ENCODE peak calls at places on chromosomes 13 and 19, in six cellular contexts. S, H, P, O, I and T are unnamed samples.

GRCh38 chr19:43768273-43769050 is 12.3 kb downstream of the KCNN4 start:
- DNase-seq in S (no peak), H (peak; percentile 36), P (no peak), O (no peak), I (no peak), T (no peak)

GRCh38 chr13:46995874-46996273 is 99.0 kb upstream of the HTR2A start:
- DNase-seq in S (no peak), H (no peak), P (no peak), O (no peak), I (no peak), T (no peak)

GRCh38 chr13:113428469-113428865 is 24.8 kb downstream of the ADPRHL1 start:
- DNase-seq in S (no peak), H (no peak), P (no peak), O (no peak), I (no peak), T (no peak)

GRCh38 chr13:26811636-26812035 is 51.0 kb upstream of the GPR12 start:
- DNase-seq in S (no peak), H (no peak), P (no peak), O (no peak), I (no peak), T (no peak)

GRCh38 chr19:10911579-10912363 is 16.7 kb downstream of the YIPF2 start:
- DNase-seq in S (no peak), H (no peak), P (peak; percentile 23), O (no peak), I (no peak), T (no peak)

GRCh38 chr13:34044660-34045080 is 226.7 kb downstream of the RFC3 start:
- DNase-seq in S (peak; percentile 33), H (peak; percentile 63), P (no peak), O (no peak), I (no peak), T (peak; percentile 97)

GRCh38 chr13:30870049-30870884 is 35.8 kb upstream of the MEDAG start:
- DNase-seq in S (peak; percentile 100), H (peak; percentile 99), P (peak; percentile 86), O (no peak), I (peak; percentile 93), T (peak; percentile 28)

GRCh38 chr13:37364024-37364423 is 234.5 kb downstream of the POSTN start:
- DNase-seq in S (no peak), H (peak; percentile 64), P (no peak), O (no peak), I (no peak), T (no peak)

GRCh38 chr13:112204881-112205327 is 138.0 kb downstream of the SOX1 start:
- DNase-seq in S (no peak), H (no peak), P (no peak), O (no peak), I (no peak), T (no peak)

GRCh38 chr13:94595006-94595942 is 678 bp downstream of the TGDS start:
- DNase-seq in S (peak; percentile 30), H (peak; percentile 21), P (peak; percentile 11), O (no peak), I (no peak), T (peak; percentile 3)

GRCh38 chr19:33301011-33301899 is 1.1 kb downstream of the CEBPA start:
- DNase-seq in S (no peak), H (peak; percentile 14), P (no peak), O (no peak), I (no peak), T (no peak)

GRCh38 chr13:98930014-98930625 is 47.7 kb downstream of the DOCK9 start:
- DNase-seq in S (no peak), H (no peak), P (no peak), O (no peak), I (no peak), T (no peak)

GRCh38 chr19:42191855-42192254 is 25.6 kb downstream of the DEDD2 start:
- DNase-seq in S (peak; percentile 84), H (peak; percentile 45), P (peak; percentile 67), O (no peak), I (no peak), T (peak; percentile 85)

GRCh38 chr19:50202399-50202798 is 1.0 kb upstream of the MYH14 start:
- DNase-seq in S (no peak), H (no peak), P (no peak), O (no peak), I (no peak), T (no peak)

GRCh38 chr19:50230379-50231351 is 27.2 kb downstream of the MYH14 start:
- DNase-seq in S (no peak), H (no peak), P (no peak), O (peak; percentile 44), I (no peak), T (no peak)

GRCh38 chr13:53382008-53382407 is 353.4 kb downstream of the OLFM4 start:
- DNase-seq in S (no peak), H (no peak), P (no peak), O (no peak), I (no peak), T (no peak)

GRCh38 chr13:41587490-41587889 is 130.1 kb downstream of the RGCC start:
- DNase-seq in S (no peak), H (no peak), P (no peak), O (no peak), I (no peak), T (no peak)

GRCh38 chr13:36288794-36289391 is 8.7 kb downstream of the CCDC169 start:
- DNase-seq in S (no peak), H (no peak), P (no peak), O (no peak), I (no peak), T (no peak)

GRCh38 chr13:98397221-98397620 is 179.7 kb downstream of the STK24 start:
- DNase-seq in S (peak; percentile 40), H (peak; percentile 35), P (no peak), O (no peak), I (no peak), T (no peak)

GRCh38 chr19:19444694-19445155 is 39.2 kb downstream of the GATAD2A start:
- DNase-seq in S (peak; percentile 36), H (peak; percentile 43), P (no peak), O (no peak), I (no peak), T (no peak)

GRCh38 chr19:6459356-6460098 is at the start of gene SLC25A23:
- DNase-seq in S (peak; percentile 64), H (peak; percentile 83), P (peak; percentile 77), O (peak; percentile 33), I (peak; percentile 44), T (no peak)

GRCh38 chr19:18225355-18225701 is 910 bp downstream of the PDE4C start:
- DNase-seq in S (no peak), H (no peak), P (no peak), O (no peak), I (no peak), T (no peak)
- H3K4me1 ChIP-seq in S (peaks cover 7% of the 10 kb centered on the region), H (no peaks in the 10 kb centered on the region), P (peaks cover 3% of the 10 kb centered on the region), O (no peaks in the 10 kb centered on the region), I (no peaks in the 10 kb centered on the region), T (no peaks in the 10 kb centered on the region)

GRCh38 chr13:87255394-87255793 is 415.8 kb upstream of the SLITRK5 start:
- DNase-seq in S (no peak), H (no peak), P (no peak), O (no peak), I (no peak), T (no peak)

GRCh38 chr13:87259479-87260083 is 411.6 kb upstream of the SLITRK5 start:
- DNase-seq in S (no peak), H (peak; percentile 2), P (peak; percentile 8), O (no peak), I (no peak), T (no peak)
- TF ChIP-seq CTCF in S (peak; percentile 34), H (no peak), P (peak; percentile 55), O (peak; percentile 46), I (no peak), T (no peak)

GRCh38 chr13:40568672-40569350 is 97.6 kb downstream of the FOXO1 start:
- DNase-seq in S (no peak), H (peak; percentile 41), P (no peak), O (no peak), I (no peak), T (no peak)

GRCh38 chr13:40570930-40571329 is 95.5 kb downstream of the FOXO1 start:
- DNase-seq in S (no peak), H (no peak), P (no peak), O (no peak), I (no peak), T (no peak)

GRCh38 chr13:40565282-40566148 is 100.9 kb downstream of the FOXO1 start:
- DNase-seq in S (no peak), H (no peak), P (no peak), O (no peak), I (no peak), T (peak; percentile 18)

GRCh38 chr13:40566811-40567210 is 99.6 kb downstream of the FOXO1 start:
- DNase-seq in S (no peak), H (no peak), P (no peak), O (no peak), I (no peak), T (no peak)

DNA sequence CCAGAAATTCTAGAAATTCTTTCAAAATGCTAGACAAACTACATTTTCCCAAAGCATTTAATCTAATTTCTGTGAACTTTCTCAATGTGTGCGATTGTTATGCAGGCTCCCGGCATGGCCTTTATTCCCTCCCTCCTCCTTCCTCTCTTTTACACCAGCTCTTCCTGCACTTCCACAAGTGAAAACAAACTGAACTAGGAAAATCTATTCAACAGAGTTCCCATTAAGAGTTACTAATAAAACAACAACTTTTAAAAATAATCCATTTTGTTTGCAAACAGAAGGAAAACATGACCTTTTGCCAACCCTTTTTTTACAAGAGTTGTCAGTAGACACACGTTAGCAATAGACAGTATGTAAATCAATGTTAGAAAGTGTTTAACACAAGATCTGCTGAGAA is 98.2 kb downstream of the FOXO1 start:
- DNase-seq in S (no peak), H (no peak), P (no peak), O (no peak), I (no peak), T (no peak)
- H3K4me1 ChIP-seq in S (no peaks in the 10 kb centered on the region), H (peaks cover 18% of the 10 kb centered on the region), P (no peaks in the 10 kb centered on the region), O (peaks cover 23% of the 10 kb centered on the region), I (no peaks in the 10 kb centered on the region), T (no peaks in the 10 kb centered on the region)

DNA sequence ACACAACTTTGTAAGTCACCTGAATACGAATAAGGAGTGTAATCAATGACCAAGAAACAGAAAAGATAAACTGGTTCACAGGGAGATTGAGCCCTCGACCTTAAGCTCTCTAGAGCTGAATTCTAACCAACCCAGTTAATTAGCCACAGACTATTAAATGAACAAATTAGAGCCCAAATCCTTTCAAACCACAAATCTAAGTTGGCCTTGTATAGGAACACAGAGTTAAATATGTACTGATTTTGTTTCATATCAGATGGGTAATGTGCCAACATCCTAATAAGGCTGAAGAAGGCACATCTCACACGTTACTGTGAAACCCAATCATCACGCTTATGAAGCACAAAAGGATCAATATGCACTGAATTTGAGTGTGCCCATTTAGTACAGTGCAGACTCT is 156.1 kb downstream of the LHFPL6 start:
- DNase-seq in S (no peak), H (no peak), P (no peak), O (no peak), I (no peak), T (no peak)
- TF ChIP-seq CTCF in S (no peak), H (no peak), P (no peak), O (no peak), I (no peak), T (no peak)

GRCh38 chr13:24271231-24271610 is 38.2 kb upstream of the C1QTNF9 start:
- DNase-seq in S (no peak), H (no peak), P (no peak), O (no peak), I (no peak), T (no peak)
- H3K4me1 ChIP-seq in S (peaks cover 18% of the 10 kb centered on the region), H (peaks cover 34% of the 10 kb centered on the region), P (no peaks in the 10 kb centered on the region), O (no peaks in the 10 kb centered on the region), I (peaks cover 4% of the 10 kb centered on the region), T (no peaks in the 10 kb centered on the region)